ENCODE peak calls at places on chromosomes 3 and 15, in ten cellular contexts. Y is NCI-H460; Z is stimulated activated CD8-positive, alpha-beta memory T cell treated with anti-CD3 and anti-CD28 coated beads, Interleukin-15, amount 100 ng/mL, for 4 hours; M is cerebellar nuclear complex; D is GM13976; S is HCT116; N is CD4-positive, alpha-beta T cell; C is neural progenitor cell; G is activated T-cell treated with anti-CD3 and anti-CD28 coated beads for 24 hours; E is activated T-helper 9 cell treated with anti-CD3 and anti-CD28 coated beads, Interleukin-2, amount 50 U/mL, for 16 hours. R is an unnamed sample.

GRCh38 chr15:50873935-50874353 is 34.5 kb upstream of the AP4E1 start:
- DNase-seq in Y (no peak), Z (no peak), M (no peak), D (peak; percentile 21), S (no peak), N (no peak), C (no peak), G (no peak), E (no peak), R (no peak)

GRCh38 chr15:45331977-45332376 is 46.4 kb downstream of the GATM start:
- DNase-seq in Y (no peak), Z (no peak), M (no peak), D (no peak), S (no peak), N (no peak), C (no peak), G (no peak), E (no peak), R (no peak)

GRCh38 chr15:101058735-101059134 is 139.6 kb downstream of the LRRK1 start:
- DNase-seq in Y (no peak), Z (no peak), M (no peak), D (no peak), S (no peak), N (no peak), C (no peak), G (no peak), E (no peak), R (no peak)

GRCh38 chr3:15805756-15806266 is 8.0 kb upstream of the ANKRD28 start:
- DNase-seq in Y (no peak), Z (no peak), M (no peak), D (peak; percentile 39), S (no peak), N (no peak), C (no peak), G (no peak), E (no peak), R (peak; percentile 48)

GRCh38 chr15:38076806-38077205 is 142.4 kb downstream of the TMCO5A start:
- DNase-seq in Y (no peak), Z (no peak), M (no peak), D (no peak), S (no peak), N (no peak), C (peak; percentile 70), G (no peak), E (no peak), R (no peak)

GRCh38 chr3:129929383-129929782 is 35.9 kb upstream of the TMCC1 start:
- DNase-seq in Y (no peak), Z (no peak), M (no peak), D (no peak), S (no peak), N (no peak), C (no peak), G (no peak), E (no peak), R (no peak)

GRCh38 chr15:34726407-34727100 is 28.2 kb downstream of the GJD2 start:
- DNase-seq in Y (no peak), Z (no peak), M (no peak), D (no peak), S (no peak), N (no peak), C (no peak), G (no peak), E (no peak), R (no peak)

GRCh38 chr15:96349034-96349932 is 18.8 kb downstream of the NR2F2 start:
- DNase-seq in Y (no peak), Z (no peak), M (no peak), D (no peak), S (no peak), N (no peak), C (peak; percentile 7), G (no peak), E (no peak), R (no peak)

GRCh38 chr15:32723171-32723948 is 5.6 kb downstream of the GREM1 start:
- DNase-seq in Y (no peak), Z (no peak), M (no peak), D (peak; percentile 53), S (no peak), N (no peak), C (no peak), G (no peak), E (no peak), R (no peak)

GRCh38 chr3:38110314-38111050 is 26.4 kb downstream of the ACAA1 start:
- DNase-seq in Y (no peak), Z (no peak), M (no peak), D (no peak), S (no peak), N (no peak), C (no peak), G (no peak), E (no peak), R (no peak)

GRCh38 chr3:52128118-52128683 is 26.0 kb downstream of the POC1A start:
- DNase-seq in Y (no peak), Z (no peak), M (no peak), D (no peak), S (peak; percentile 87), N (no peak), C (no peak), G (no peak), E (no peak), R (peak; percentile 88)

GRCh38 chr15:45083223-45083622 is 30.7 kb downstream of the DUOX2 start:
- DNase-seq in Y (no peak), Z (no peak), M (no peak), D (no peak), S (no peak), N (no peak), C (no peak), G (no peak), E (no peak), R (no peak)

GRCh38 chr15:62482715-62483429 is 317.8 kb upstream of the C2CD4B start:
- DNase-seq in Y (no peak), Z (no peak), M (no peak), D (peak; percentile 73), S (peak; percentile 24), N (no peak), C (peak; percentile 72), G (no peak), E (no peak), R (peak; percentile 43)

GRCh38 chr3:81622395-81622794 is 139.1 kb downstream of the GBE1 start:
- DNase-seq in Y (no peak), Z (no peak), M (no peak), D (no peak), S (no peak), N (no peak), C (no peak), G (no peak), E (no peak), R (no peak)

GRCh38 chr3:58215317-58216025 is 4.7 kb upstream of the DNASE1L3 start:
- DNase-seq in Y (no peak), Z (no peak), M (no peak), D (no peak), S (no peak), N (no peak), C (no peak), G (no peak), E (no peak), R (no peak)

GRCh38 chr15:96160269-96160668 is 170.2 kb upstream of the NR2F2 start:
- DNase-seq in Y (no peak), Z (no peak), M (no peak), D (no peak), S (no peak), N (no peak), C (no peak), G (no peak), E (no peak), R (no peak)

GRCh38 chr15:45801543-45801942 is 166.7 kb downstream of the SQOR start:
- DNase-seq in Y (no peak), Z (no peak), M (no peak), D (no peak), S (no peak), N (no peak), C (no peak), G (no peak), E (no peak), R (no peak)

GRCh38 chr3:12750223-12750622 is 8.8 kb downstream of the TMEM40 start:
- DNase-seq in Y (peak; percentile 55), Z (no peak), M (no peak), D (no peak), S (peak; percentile 47), N (no peak), C (no peak), G (no peak), E (no peak), R (peak; percentile 84)

GRCh38 chr15:98403169-98403568 is 245.2 kb upstream of the IGF1R start:
- DNase-seq in Y (no peak), Z (no peak), M (no peak), D (no peak), S (no peak), N (no peak), C (no peak), G (no peak), E (no peak), R (no peak)

GRCh38 chr3:62665627-62666433 is 209.4 kb downstream of the CADPS start:
- DNase-seq in Y (peak; percentile 60), Z (no peak), M (no peak), D (peak; percentile 11), S (peak; percentile 26), N (no peak), C (peak; percentile 91), G (no peak), E (no peak), R (peak; percentile 79)

GRCh38 chr3:36969540-36970432 is 23.1 kb downstream of the EPM2AIP1 start:
- DNase-seq in Y (no peak), Z (no peak), M (no peak), D (peak; percentile 83), S (no peak), N (no peak), C (peak; percentile 92), G (peak; percentile 29), E (no peak), R (peak; percentile 81)

GRCh38 chr3:32685604-32686185 is 707 bp downstream of the CNOT10 start:
- DNase-seq in Y (no peak), Z (no peak), M (no peak), D (peak; percentile 41), S (no peak), N (no peak), C (no peak), G (no peak), E (no peak), R (peak; percentile 20)

GRCh38 chr3:168878655-168879054 is 782.9 kb upstream of the GOLIM4 start:
- DNase-seq in Y (no peak), Z (no peak), M (no peak), D (no peak), S (no peak), N (no peak), C (no peak), G (no peak), E (no peak), R (peak; percentile 66)

GRCh38 chr3:69890094-69890493 is 109.4 kb upstream of the SAMMSON start:
- DNase-seq in Y (no peak), Z (no peak), M (no peak), D (no peak), S (no peak), N (no peak), C (no peak), G (no peak), E (no peak), R (peak; percentile 75)

GRCh38 chr3:54760226-54760625 is 167.6 kb downstream of the LRTM1 start:
- DNase-seq in Y (no peak), Z (no peak), M (no peak), D (no peak), S (no peak), N (no peak), C (no peak), G (no peak), E (no peak), R (no peak)